ENCODE peak calls at places on chromosomes 6 and 20, in four cellular contexts. Y is fibroblast of lung, E is cardiac fibroblast, B is colonic mucosa. V is an unnamed sample.
A peak's percentile ranks its signal among the peaks of the same experiment; 100 is the strongest.

GRCh38 chr20:3702992-3703391 is 9.4 kb downstream of the SIGLEC1 start:
- DNase-seq in Y (no peak), E (no peak), B (no peak), V (no peak)

GRCh38 chr20:48813446-48813747 is 14.4 kb downstream of the PREX1 start:
- DNase-seq in Y (no peak), E (no peak), B (no peak), V (no peak)

GRCh38 chr6:6515691-6516607 is 72.6 kb upstream of the LY86 start:
- DNase-seq in Y (no peak), E (no peak), B (no peak), V (no peak)

GRCh38 chr6:12991435-12991834 is 274.9 kb downstream of the PHACTR1 start:
- DNase-seq in Y (no peak), E (no peak), B (no peak), V (no peak)

GRCh38 chr6:22764521-22764920 is 195.2 kb downstream of the HDGFL1 start:
- DNase-seq in Y (peak; percentile 37), E (peak; percentile 56), B (no peak), V (peak; percentile 9)

GRCh38 chr20:50471231-50471630 is 39.0 kb upstream of the PTPN1 start:
- DNase-seq in Y (no peak), E (no peak), B (no peak), V (no peak)

GRCh38 chr6:88311561-88311960 is 145.4 kb upstream of the CNR1 start:
- DNase-seq in Y (no peak), E (no peak), B (no peak), V (no peak)

GRCh38 chr6:90402831-90403192 is 106.2 kb upstream of the BACH2 start:
- DNase-seq in Y (no peak), E (no peak), B (no peak), V (no peak)

GRCh38 chr20:39830903-39831302 is 858.1 kb downstream of the MAFB start:
- DNase-seq in Y (no peak), E (no peak), B (no peak), V (no peak)

GRCh38 chr6:130158548-130158947 is 64.2 kb downstream of the SAMD3 start:
- DNase-seq in Y (no peak), E (no peak), B (no peak), V (no peak)

GRCh38 chr20:57244627-57245214 is 21.7 kb downstream of the BMP7 start:
- DNase-seq in Y (no peak), E (no peak), B (no peak), V (no peak)

GRCh38 chr20:24531626-24532419 is 62.4 kb downstream of the SYNDIG1 start:
- DNase-seq in Y (no peak), E (no peak), B (no peak), V (no peak)

GRCh38 chr6:7681449-7681848 is 44.5 kb upstream of the BMP6 start:
- DNase-seq in Y (no peak), E (no peak), B (no peak), V (no peak)

GRCh38 chr20:18657575-18657974 is 69.7 kb downstream of the DTD1 start:
- DNase-seq in Y (peak; percentile 77), E (peak; percentile 90), B (no peak), V (peak; percentile 91)

GRCh38 chr6:153106021-153106420 is 25.1 kb downstream of the RGS17 start:
- DNase-seq in Y (no peak), E (no peak), B (no peak), V (no peak)

GRCh38 chr6:21001736-21002135 is 467.5 kb downstream of the CDKAL1 start:
- DNase-seq in Y (peak; percentile 61), E (peak; percentile 23), B (no peak), V (peak; percentile 73)

GRCh38 chr6:131952886-131953509 is 1.8 kb upstream of the CCN2 start:
- DNase-seq in Y (no peak), E (no peak), B (no peak), V (no peak)

GRCh38 chr6:116111552-116112528 is 11.2 kb downstream of the NT5DC1 start:
- DNase-seq in Y (peak; percentile 42), E (peak; percentile 67), B (peak; percentile 57), V (peak; percentile 38)

GRCh38 chr6:116120430-116120829 is 5.5 kb downstream of the COL10A1 start:
- DNase-seq in Y (no peak), E (no peak), B (no peak), V (no peak)

GRCh38 chr6:116118608-116119007 is 7.3 kb downstream of the COL10A1 start:
- DNase-seq in Y (no peak), E (peak; percentile 42), B (no peak), V (no peak)

GRCh38 chr6:116113386-116113785 is 12.5 kb downstream of the COL10A1 start:
- DNase-seq in Y (no peak), E (no peak), B (no peak), V (no peak)

GRCh38 chr6:116115781-116116180 is 10.2 kb downstream of the COL10A1 start:
- DNase-seq in Y (peak; percentile 18), E (peak; percentile 32), B (no peak), V (peak; percentile 31)
- TF ChIP-seq CTCF in Y (no peak), E (peak; percentile 35), B (no peak), V (peak; percentile 51)

GRCh38 chr6:34673079-34673478 is 23.5 kb downstream of the ILRUN start:
- DNase-seq in Y (no peak), E (no peak), B (no peak), V (no peak)
- H3K4me3 ChIP-seq in Y (no peak overlapping the region), E (no peak overlapping the region), B (no peak overlapping the region), V (no peak overlapping the region)

GRCh38 chr20:35616465-35617396 is 1.1 kb downstream of the SPAG4 start:
- DNase-seq in Y (peak; percentile 100), E (peak; percentile 100), B (peak; percentile 94), V (peak; percentile 99)
- TF ChIP-seq CTCF in Y (no peak), E (no peak), B (no peak), V (no peak)

DNA sequence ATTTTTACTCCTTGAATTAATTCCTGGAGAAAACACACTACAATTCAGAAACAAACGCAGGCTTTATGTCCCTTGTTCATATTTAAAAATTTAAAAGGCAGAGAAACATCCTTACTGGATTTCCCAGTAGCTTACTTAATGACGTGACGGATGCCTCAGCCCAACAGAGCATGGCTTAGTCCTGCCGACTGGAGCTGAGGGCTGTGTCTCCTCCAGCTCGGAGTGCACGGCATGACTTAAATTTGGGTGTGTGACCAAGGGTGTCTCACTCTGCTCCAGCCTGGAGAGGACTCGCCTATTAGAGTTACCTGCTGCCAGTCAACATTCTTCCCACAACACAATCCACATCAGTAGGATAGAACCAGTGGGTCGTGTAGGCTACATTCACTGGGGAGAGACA is 107.1 kb downstream of the PSMB1 start:
- DNase-seq in Y (no peak), E (no peak), B (no peak), V (no peak)
- H3K4me3 ChIP-seq in Y (no peak overlapping the region), E (no peak overlapping the region), B (no peak overlapping the region), V (no peak overlapping the region)

GRCh38 chr20:21941941-21942805 is 236.7 kb downstream of the PAX1 start:
- DNase-seq in Y (no peak), E (no peak), B (no peak), V (no peak)
- TF ChIP-seq CTCF in Y (no peak), E (no peak), B (no peak), V (no peak)

GRCh38 chr6:123888779-123889513 is 85.3 kb downstream of the NKAIN2 start:
- DNase-seq in Y (no peak), E (no peak), B (no peak), V (no peak)
- H3K4me3 ChIP-seq in Y (no peak overlapping the region), E (no peak overlapping the region), B (no peak overlapping the region), V (no peak overlapping the region)

DNA sequence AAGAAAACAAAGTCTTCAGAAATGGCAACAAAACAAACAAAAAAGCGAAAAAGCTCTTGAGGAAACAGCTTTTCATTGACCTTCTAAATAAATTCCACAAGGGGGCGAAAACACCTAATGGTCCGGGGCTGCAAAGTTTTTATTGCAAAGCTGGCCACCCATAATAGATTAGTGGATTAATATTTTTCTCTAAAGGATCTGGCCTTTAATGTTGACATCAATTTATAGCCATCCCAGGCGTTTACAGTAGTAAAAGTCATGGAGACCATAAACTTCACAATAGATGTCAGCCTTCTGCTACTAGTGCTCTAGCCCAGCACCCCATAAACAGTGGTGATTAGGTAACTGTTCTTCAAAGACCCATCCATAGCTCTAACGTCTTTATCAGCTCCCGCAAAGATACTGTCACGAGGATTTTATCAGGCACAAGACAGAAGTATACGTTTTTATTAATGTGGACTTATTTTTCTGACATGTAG is 4.8 kb downstream of the CITED2 start:
- DNase-seq in Y (peak; percentile 86), E (peak; percentile 82), B (no peak), V (peak; percentile 83)
- TF ChIP-seq CTCF in Y (peak; percentile 47), E (peak; percentile 52), B (peak; percentile 61), V (peak; percentile 61)

GRCh38 chr6:40719671-40720374 is 132.7 kb upstream of the LRFN2 start:
- DNase-seq in Y (peak; percentile 46), E (peak; percentile 12), B (no peak), V (peak; percentile 53)
- H3K4me3 ChIP-seq in Y (peak overlapping the region; percentile 22), E (no peak overlapping the region), B (no peak overlapping the region), V (peak overlapping the region; percentile 14)

GRCh38 chr6:34246249-34246562 is 2.6 kb downstream of the SMIM29 start:
- DNase-seq in Y (no peak), E (no peak), B (no peak), V (no peak)

GRCh38 chr6:34248727-34249468 is at the start of gene SMIM29:
- DNase-seq in Y (peak; percentile 93), E (peak; percentile 95), B (peak; percentile 98), V (peak; percentile 93)

GRCh38 chr6:34247481-34248197 is 1.2 kb downstream of the SMIM29 start:
- DNase-seq in Y (no peak), E (no peak), B (peak; percentile 31), V (peak; percentile 28)

GRCh38 chr6:34248198-34248726 is 544 bp downstream of the SMIM29 start:
- DNase-seq in Y (peak; percentile 25), E (peak; percentile 53), B (peak; percentile 77), V (peak; percentile 28)

GRCh38 chr6:34246563-34247391 is 2.0 kb downstream of the SMIM29 start:
- DNase-seq in Y (no peak), E (peak; percentile 35), B (peak; percentile 42), V (no peak)
- TF ChIP-seq CTCF in Y (peak; percentile 41), E (peak; percentile 50), B (no peak), V (peak; percentile 45)

GRCh38 chr6:14210077-14210476 is 92.5 kb downstream of the CD83 start:
- DNase-seq in Y (no peak), E (no peak), B (no peak), V (no peak)
- H3K4me3 ChIP-seq in Y (no peak overlapping the region), E (no peak overlapping the region), B (no peak overlapping the region), V (no peak overlapping the region)

V was measured in fibroblast of the aortic adventitia.